ENCODE peak calls at places on chromosomes 3 and 15, in seven cellular contexts. D is H9, V is endothelial cell of umbilical vein, U is K562, B is mammary epithelial cell, M is HepG2, H is IMR-90. J is an unnamed sample.

GRCh38 chr3:1172642-1173041 is 79.8 kb downstream of the CNTN6 start:
- DNase-seq in V (no peak), B (no peak), D (no peak), H (no peak), M (no peak), U (no peak), J (no peak)

GRCh38 chr3:126446791-126447190 is 28.9 kb downstream of the ZXDC start:
- DNase-seq in H (peak), B (no peak), V (no peak), D (no peak), U (no peak), M (no peak), J (no peak)

GRCh38 chr3:128421966-128422365 is 44.7 kb downstream of the DNAJB8 start:
- DNase-seq in B (no peak), H (no peak), V (no peak), U (no peak), D (no peak), M (no peak), J (no peak)

GRCh38 chr15:74888716-74889115 is 1.1 kb upstream of the MPI start:
- DNase-seq in M (no peak), U (peak), V (no peak), D (no peak), B (no peak), H (no peak), J (no peak)

GRCh38 chr3:93969443-93969842 is 4.3 kb downstream of the PROS1 start:
- DNase-seq in D (no peak), H (peak), U (peak), V (no peak), B (peak), M (no peak), J (peak)

GRCh38 chr15:92009162-92009561 is 155.7 kb downstream of the SLCO3A1 start:
- DNase-seq in H (no peak), B (no peak), V (no peak), M (no peak), D (no peak), U (no peak), J (no peak)

GRCh38 chr3:182370949-182371348 is 422.4 kb upstream of the ATP11B start:
- DNase-seq in H (no peak), U (no peak), V (peak), M (no peak), D (no peak), B (peak), J (peak)

GRCh38 chr15:75164625-75165024 is 37.1 kb upstream of the C15orf39 start:
- DNase-seq in H (no peak), U (no peak), B (no peak), M (no peak), V (no peak), D (no peak), J (no peak)

GRCh38 chr3:71425491-71426071 is 157.9 kb downstream of the FOXP1 start:
- DNase-seq in U (no peak), D (no peak), V (no peak), M (no peak), B (peak), H (peak), J (peak)

GRCh38 chr15:99124641-99125040 is 19.8 kb downstream of the SYNM start:
- DNase-seq in V (no peak), H (no peak), D (no peak), M (no peak), B (no peak), U (no peak), J (no peak)

GRCh38 chr15:99122831-99123705 is 18.2 kb downstream of the SYNM start:
- DNase-seq in U (no peak), H (no peak), V (peak), B (no peak), M (no peak), D (no peak), J (no peak)

GRCh38 chr15:99125061-99125990 is 20.4 kb downstream of the SYNM start:
- DNase-seq in M (no peak), H (no peak), U (peak), V (peak), B (no peak), D (no peak), J (no peak)

GRCh38 chr15:99121691-99122410 is 17.0 kb downstream of the SYNM start:
- DNase-seq in H (no peak), M (no peak), U (no peak), B (no peak), D (no peak), V (peak), J (no peak)

GRCh38 chr15:99123706-99124451 is 19.0 kb downstream of the SYNM start:
- DNase-seq in U (peak), M (peak), H (peak), D (peak), V (peak), B (peak), J (peak)
- H3K4me2 ChIP-seq in U (no peak), M (peak), H (peak), D (no peak), V (peak), B (peak), J (peak)

GRCh38 chr3:75768303-75769017 is 16.9 kb downstream of the ZNF717 start:
- DNase-seq in D (no peak), M (no peak), V (no peak), H (no peak), B (no peak), U (no peak), J (no peak)
- H3K9ac ChIP-seq in D (no peak), M (no peak), V (no peak), H (no peak), B (no peak), U (no peak), J (no peak)

GRCh38 chr3:64639022-64639421 is 48.8 kb downstream of the ADAMTS9 start:
- DNase-seq in U (no peak), V (no peak), D (no peak), B (no peak), H (no peak), M (no peak), J (no peak)
- H3K4me2 ChIP-seq in U (no peak), V (no peak), D (no peak), B (no peak), H (no peak), M (no peak), J (no peak)

GRCh38 chr15:94234300-94234699 is 2.9 kb downstream of the MCTP2 start:
- DNase-seq in D (no peak), U (no peak), V (no peak), M (no peak), H (no peak), B (no peak), J (no peak)
- H3K9ac ChIP-seq in D (no peak), U (no peak), V (no peak), M (no peak), H (no peak), B (peak), J (no peak)

DNA sequence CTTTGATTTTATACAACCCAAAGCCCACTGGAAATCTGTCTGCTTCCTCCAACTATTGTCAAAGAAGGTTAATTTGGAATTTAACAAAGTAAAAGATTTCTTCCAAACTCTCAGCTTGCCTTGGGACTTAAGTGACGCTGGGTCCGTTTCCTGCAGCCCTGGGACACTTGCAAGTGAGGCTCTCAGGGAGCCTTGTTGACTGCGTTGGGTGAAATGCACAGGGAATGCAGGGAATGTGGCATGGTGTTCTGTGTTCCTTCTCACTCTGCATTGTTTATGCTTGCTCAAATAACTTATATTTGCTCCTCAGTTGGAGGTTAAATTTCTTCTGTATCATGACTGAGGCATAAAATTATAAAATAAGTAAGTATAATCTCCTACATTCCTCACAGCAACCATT is 60.9 kb upstream of the TJP1 start:
- DNase-seq in B (no peak), H (peak), M (no peak), D (peak), V (no peak), U (no peak), J (peak)
- H3K4me2 ChIP-seq in B (no peak), H (peak), M (no peak), D (no peak), V (no peak), U (no peak), J (no peak)

DNA sequence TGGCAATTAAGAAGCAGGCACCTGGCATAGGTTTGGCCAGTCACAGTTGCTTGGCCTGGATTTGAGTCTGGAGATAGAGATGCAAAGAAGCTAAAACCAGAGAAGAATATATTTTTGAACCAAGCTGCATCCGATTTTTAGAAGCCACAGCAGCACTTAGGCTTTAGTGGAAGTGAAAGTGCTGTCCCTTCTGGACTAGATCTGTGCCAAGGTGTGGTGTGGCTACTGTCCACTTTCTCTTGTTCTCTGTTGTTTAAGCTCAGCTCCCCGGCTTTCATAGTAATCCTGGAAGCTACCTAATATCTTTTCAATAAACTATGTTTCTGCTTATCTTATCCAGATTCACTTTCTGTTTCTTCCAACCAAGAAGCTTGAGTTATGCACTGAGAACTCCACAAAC is 183.4 kb upstream of the THRB start:
- DNase-seq in D (no peak), H (no peak), M (no peak), B (no peak), U (no peak), V (no peak), J (no peak)
- H3K9ac ChIP-seq in D (no peak), H (no peak), M (no peak), B (no peak), U (no peak), V (no peak), J (peak)